ENCODE peak calls at places on chromosomes 3 and 15, in eight cellular contexts. T, W, D, M, V, N, P and Z are unnamed samples.

GRCh38 chr3:45938858-45939257 is 4.4 kb upstream of the CXCR6 start:
- DNase-seq in T (peak), W (peak), D (no peak), M (peak), V (peak), N (peak), P (peak), Z (peak)

GRCh38 chr3:13466781-13467180 is 13.3 kb upstream of the HDAC11 start:
- DNase-seq in T (no peak), W (no peak), D (no peak), M (no peak), V (no peak), N (no peak), P (no peak), Z (no peak)

GRCh38 chr3:8640223-8640622 is 4.4 kb downstream of the SSUH2 start:
- DNase-seq in T (no peak), W (no peak), D (no peak), M (no peak), V (no peak), N (no peak), P (no peak), Z (no peak)

GRCh38 chr15:65516997-65517865 is at the start of gene DPP8:
- DNase-seq in T (peak), W (peak), D (peak), M (peak), V (peak), N (peak), P (peak), Z (peak)

GRCh38 chr3:73432021-73432722 is 192.6 kb downstream of the PDZRN3 start:
- DNase-seq in T (no peak), W (no peak), D (no peak), M (peak), V (no peak), N (peak), P (peak), Z (peak)

GRCh38 chr15:70181626-70182255 is 84.0 kb upstream of the TLE3 start:
- DNase-seq in T (no peak), W (no peak), D (no peak), M (no peak), V (no peak), N (no peak), P (no peak), Z (no peak)

GRCh38 chr3:129653019-129653418 is 46.5 kb upstream of the PLXND1 start:
- DNase-seq in T (no peak), W (no peak), D (no peak), M (no peak), V (no peak), N (no peak), P (no peak), Z (no peak)

GRCh38 chr3:132730891-132731580 is 8.8 kb upstream of the NPHP3 start:
- DNase-seq in T (no peak), W (no peak), D (no peak), M (peak), V (peak), N (peak), P (no peak), Z (peak)

GRCh38 chr3:149586871-149587270 is 71.0 kb downstream of the WWTR1 start:
- DNase-seq in T (no peak), W (no peak), D (no peak), M (peak), V (peak), N (peak), P (no peak), Z (no peak)

GRCh38 chr3:172746476-172746875 is 4.0 kb upstream of the ECT2 start:
- DNase-seq in T (no peak), W (no peak), D (no peak), M (peak), V (no peak), N (no peak), P (no peak), Z (no peak)

GRCh38 chr3:172750368-172751187 is at the start of gene ECT2:
- DNase-seq in T (peak), W (peak), D (peak), M (peak), V (peak), N (peak), P (peak), Z (peak)

GRCh38 chr3:172751188-172751571 is 654 bp downstream of the ECT2 start:
- DNase-seq in T (no peak), W (no peak), D (no peak), M (peak), V (no peak), N (peak), P (no peak), Z (peak)

GRCh38 chr3:172750069-172750367 is 508 bp upstream of the ECT2 start:
- DNase-seq in T (no peak), W (no peak), D (no peak), M (no peak), V (no peak), N (no peak), P (no peak), Z (no peak)

GRCh38 chr3:172749201-172749965 is 1.1 kb upstream of the ECT2 start:
- DNase-seq in T (no peak), W (no peak), D (peak), M (peak), V (peak), N (peak), P (no peak), Z (no peak)
- H3K4me3 ChIP-seq in T (peak), W (peak), D (peak), M (peak), V (peak), N (peak), P (no peak), Z (no peak)

GRCh38 chr3:69542265-69543079 is 156.6 kb upstream of the FRMD4B start:
- DNase-seq in T (no peak), W (no peak), D (no peak), M (peak), V (no peak), N (peak), P (no peak), Z (no peak)

GRCh38 chr3:69543080-69543429 is 157.2 kb upstream of the FRMD4B start:
- DNase-seq in T (no peak), W (no peak), D (no peak), M (no peak), V (no peak), N (no peak), P (no peak), Z (no peak)

GRCh38 chr3:69541823-69542264 is 156.0 kb upstream of the FRMD4B start:
- DNase-seq in T (no peak), W (no peak), D (no peak), M (no peak), V (no peak), N (peak), P (no peak), Z (no peak)

GRCh38 chr3:69536306-69537020 is 150.6 kb upstream of the FRMD4B start:
- DNase-seq in T (no peak), W (no peak), D (no peak), M (no peak), V (no peak), N (no peak), P (no peak), Z (no peak)

DNA sequence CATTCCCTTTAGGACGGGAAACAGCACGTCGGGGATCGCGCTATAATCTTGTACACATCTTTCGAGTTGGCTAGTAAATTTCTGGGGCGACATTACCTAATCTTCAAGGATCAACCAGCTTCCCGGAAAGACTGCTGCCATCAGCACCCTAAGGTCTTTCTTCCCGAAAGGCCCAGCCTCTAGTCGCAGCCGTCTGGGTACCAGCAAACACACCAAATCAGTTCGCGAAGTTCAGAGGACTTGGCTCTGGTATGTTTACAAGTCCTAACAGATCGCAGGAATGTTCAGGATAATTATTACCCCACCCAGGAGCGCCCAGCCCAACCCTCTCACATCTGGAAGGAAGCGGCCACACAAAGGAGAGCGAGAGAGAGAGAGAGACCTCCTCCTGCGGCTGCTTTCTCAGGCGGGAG is 155.2 kb upstream of the FRMD4B start:
- DNase-seq in T (no peak), W (no peak), D (no peak), M (no peak), V (no peak), N (peak), P (no peak), Z (no peak)
- H3K4me3 ChIP-seq in T (peak), W (peak), D (no peak), M (no peak), V (no peak), N (no peak), P (no peak), Z (no peak)

GRCh38 chr3:108131795-108132134 is 40.9 kb upstream of the CD47 start:
- DNase-seq in T (no peak), W (no peak), D (no peak), M (peak), V (no peak), N (no peak), P (no peak), Z (no peak)
- H3K4me3 ChIP-seq in T (no peak), W (no peak), D (no peak), M (peak), V (no peak), N (no peak), P (no peak), Z (no peak)

DNA sequence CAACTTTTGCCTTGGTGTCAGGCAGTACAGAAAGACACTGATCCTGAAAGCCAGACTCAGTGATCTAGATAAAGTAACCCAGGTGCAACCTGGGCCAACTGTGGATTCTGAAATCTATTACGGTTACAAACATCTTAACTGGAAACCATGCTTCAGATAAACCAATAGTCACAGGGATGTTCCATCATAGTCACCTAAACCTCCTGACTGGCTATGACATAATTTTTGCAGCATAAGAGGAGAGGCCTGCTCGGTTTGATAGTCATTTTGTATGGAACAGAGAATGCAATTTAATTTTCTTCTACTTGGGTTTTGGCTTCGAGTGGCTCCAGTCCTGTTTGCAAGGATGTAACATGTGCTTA is 3.7 kb downstream of the SLCO3A1 start:
- DNase-seq in T (no peak), W (no peak), D (no peak), M (no peak), V (no peak), N (no peak), P (no peak), Z (no peak)
- H3K4me3 ChIP-seq in T (no peak), W (no peak), D (no peak), M (no peak), V (no peak), N (no peak), P (no peak), Z (no peak)

GRCh38 chr15:62416535-62416934 is 251.4 kb upstream of the C2CD4B start:
- DNase-seq in T (no peak), W (no peak), D (no peak), M (no peak), V (no peak), N (no peak), P (no peak), Z (no peak)
- H3K4me3 ChIP-seq in T (no peak), W (no peak), D (no peak), M (no peak), V (no peak), N (no peak), P (no peak), Z (no peak)

DNA sequence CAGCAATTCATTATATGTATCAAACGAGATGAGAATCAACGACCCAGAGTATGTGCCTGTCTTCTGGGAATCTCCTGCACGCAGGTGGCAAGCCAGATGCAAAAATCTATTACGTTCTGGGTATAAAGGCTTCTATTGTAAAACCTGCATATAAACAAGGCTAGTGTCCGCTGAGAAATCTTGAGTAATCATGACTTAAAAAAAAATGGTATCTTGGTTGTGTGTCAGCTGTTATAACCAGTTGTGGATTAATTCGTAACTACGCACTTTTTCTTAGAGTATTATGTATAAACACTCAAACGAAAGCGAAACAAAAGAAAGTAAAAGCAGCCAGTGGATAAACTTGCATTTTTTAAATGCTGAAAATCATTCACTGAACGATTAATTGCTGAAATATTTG is 509.1 kb downstream of the RSL24D1 start:
- DNase-seq in T (no peak), W (no peak), D (no peak), M (no peak), V (no peak), N (no peak), P (no peak), Z (no peak)
- H3K4me3 ChIP-seq in T (no peak), W (no peak), D (no peak), M (no peak), V (no peak), N (no peak), P (no peak), Z (no peak)

DNA sequence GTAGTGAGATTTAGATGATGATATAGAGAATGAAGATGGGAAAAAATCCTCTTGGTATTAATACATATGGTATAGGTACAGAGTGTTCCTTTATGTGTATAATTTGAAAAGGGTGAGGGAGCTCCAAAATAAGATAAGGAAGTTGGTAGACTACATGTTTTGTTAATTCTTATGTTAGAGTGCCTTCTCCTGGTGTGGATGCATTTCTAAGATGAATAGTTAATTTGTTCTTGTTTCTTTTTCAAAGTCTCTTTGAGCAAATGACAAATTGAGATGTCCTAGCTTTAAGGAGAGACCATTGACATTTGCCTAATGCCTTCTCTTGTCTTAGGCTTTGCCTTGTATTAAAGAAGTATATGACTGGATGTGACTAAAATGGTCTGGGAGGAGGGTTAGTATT is 34.1 kb downstream of the AKAP13 start:
- DNase-seq in T (no peak), W (no peak), D (no peak), M (peak), V (no peak), N (peak), P (no peak), Z (peak)
- H3K4me3 ChIP-seq in T (no peak), W (no peak), D (no peak), M (no peak), V (peak), N (no peak), P (no peak), Z (no peak)

GRCh38 chr15:95864467-95864886 is 466.0 kb upstream of the NR2F2 start:
- DNase-seq in T (no peak), W (no peak), D (no peak), M (peak), V (no peak), N (peak), P (peak), Z (peak)

GRCh38 chr15:95857124-95857757 is 473.3 kb upstream of the NR2F2 start:
- DNase-seq in T (no peak), W (no peak), D (peak), M (peak), V (no peak), N (peak), P (no peak), Z (no peak)

GRCh38 chr15:95857758-95858157 is 472.7 kb upstream of the NR2F2 start:
- DNase-seq in T (no peak), W (no peak), D (no peak), M (peak), V (no peak), N (peak), P (no peak), Z (no peak)

GRCh38 chr15:95865330-95865739 is 465.2 kb upstream of the NR2F2 start:
- DNase-seq in T (no peak), W (no peak), D (no peak), M (no peak), V (no peak), N (no peak), P (no peak), Z (no peak)

DNA sequence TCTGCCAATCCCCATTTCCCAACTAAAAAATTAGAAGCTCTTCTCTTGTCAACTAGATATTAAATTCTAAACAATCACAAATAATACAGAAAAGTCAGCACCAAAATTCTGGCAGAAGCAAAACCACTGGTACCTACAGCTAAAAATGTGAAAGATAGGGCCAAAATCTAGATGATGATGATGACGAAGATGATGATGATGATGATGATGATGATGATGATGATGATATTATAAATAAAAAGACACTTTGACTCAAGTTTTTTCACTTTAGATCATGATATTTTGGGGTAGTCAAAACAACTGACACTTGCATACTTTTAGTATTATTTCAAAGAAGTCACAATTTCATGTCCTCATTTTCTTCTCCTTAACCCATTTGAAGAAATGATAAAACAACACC is 470.1 kb upstream of the NR2F2 start:
- DNase-seq in T (no peak), W (no peak), D (no peak), M (no peak), V (no peak), N (no peak), P (no peak), Z (no peak)
- H3K4me3 ChIP-seq in T (no peak), W (no peak), D (no peak), M (no peak), V (no peak), N (no peak), P (no peak), Z (no peak)

GRCh38 chr3:52495777-52496602 is 852 bp downstream of the STAB1 start:
- DNase-seq in T (no peak), W (no peak), D (no peak), M (peak), V (peak), N (peak), P (no peak), Z (no peak)
- H3K4me3 ChIP-seq in T (peak), W (peak), D (no peak), M (peak), V (no peak), N (no peak), P (no peak), Z (no peak)

DNA sequence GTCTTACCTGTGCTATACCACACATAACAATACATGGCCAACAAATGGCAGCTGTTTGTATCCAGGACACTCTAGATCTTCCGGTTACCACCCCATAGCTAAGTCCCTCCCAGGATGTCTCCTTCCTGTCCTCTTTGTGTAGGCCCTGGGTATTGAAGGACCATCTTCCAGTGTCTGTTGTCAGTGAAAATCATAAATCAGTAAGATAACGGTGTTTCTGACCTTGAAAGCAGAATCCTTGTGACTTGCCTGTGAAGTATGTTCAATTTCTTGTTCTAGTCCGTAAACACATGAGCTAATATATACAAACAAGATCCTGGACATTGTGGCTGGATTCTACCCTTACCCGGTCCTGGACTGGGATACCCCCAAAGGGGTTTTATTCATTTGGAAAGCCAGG is 462.8 kb downstream of the NTRK3 start:
- DNase-seq in T (no peak), W (no peak), D (no peak), M (peak), V (no peak), N (no peak), P (no peak), Z (no peak)
- H3K4me3 ChIP-seq in T (no peak), W (no peak), D (no peak), M (no peak), V (no peak), N (no peak), P (no peak), Z (no peak)